ENCODE peak calls at places on chromosomes 5 and 9, in five cellular contexts. One of them, this sample, is unnamed. For H4K20me1, the result is how much of the 10 kb centered on the place peaks cover.

GRCh38 chr9:79694676-79695400 is 123.1 kb downstream of the TLE4 start:
- DNase-seq in hepatocyte: peak
- DNase-seq in PC-3: no peak
- DNase-seq in neural progenitor cell: peak
- DNase-seq in GM23248: peak
- DNase-seq in this sample: no peak

GRCh38 chr5:32504923-32505596 is 60.5 kb upstream of the ZFR start:
- DNase-seq in PC-3: no peak
- DNase-seq in neural progenitor cell: peak
- DNase-seq in GM23248: peak
- DNase-seq in hepatocyte: peak
- DNase-seq in this sample: no peak

GRCh38 chr9:114923918-114924317 is 6.5 kb downstream of the TNFSF8 start:
- DNase-seq in GM23248: no peak
- DNase-seq in hepatocyte: no peak
- DNase-seq in neural progenitor cell: no peak
- DNase-seq in PC-3: no peak
- DNase-seq in this sample: no peak

GRCh38 chr9:16312116-16312515 is 558.4 kb downstream of the BNC2 start:
- DNase-seq in GM23248: no peak
- DNase-seq in hepatocyte: no peak
- DNase-seq in PC-3: no peak
- DNase-seq in neural progenitor cell: no peak
- DNase-seq in this sample: no peak

GRCh38 chr5:94113-94892 is 2.3 kb downstream of the PLEKHG4B start:
- DNase-seq in PC-3: no peak
- DNase-seq in hepatocyte: no peak
- DNase-seq in GM23248: no peak
- DNase-seq in neural progenitor cell: no peak
- DNase-seq in this sample: no peak

GRCh38 chr9:15115702-15116639 is 191.0 kb downstream of the TTC39B start:
- DNase-seq in hepatocyte: no peak
- DNase-seq in PC-3: peak
- DNase-seq in GM23248: no peak
- DNase-seq in neural progenitor cell: peak
- DNase-seq in this sample: no peak

GRCh38 chr9:33032865-33033264 is 7.8 kb downstream of the DNAJA1 start:
- DNase-seq in PC-3: no peak
- DNase-seq in neural progenitor cell: no peak
- DNase-seq in hepatocyte: no peak
- DNase-seq in GM23248: no peak
- DNase-seq in this sample: no peak

GRCh38 chr5:175214152-175214551 is 229.8 kb downstream of the DRD1 start:
- DNase-seq in PC-3: peak
- DNase-seq in GM23248: peak
- DNase-seq in hepatocyte: peak
- DNase-seq in neural progenitor cell: no peak
- DNase-seq in this sample: no peak

GRCh38 chr5:133322743-133323142 is 270.9 kb downstream of the HSPA4 start:
- DNase-seq in PC-3: no peak
- DNase-seq in hepatocyte: no peak
- DNase-seq in neural progenitor cell: no peak
- DNase-seq in GM23248: peak
- DNase-seq in this sample: no peak

GRCh38 chr9:33227013-33227398 is 13.0 kb upstream of the SPINK4 start:
- DNase-seq in GM23248: no peak
- DNase-seq in neural progenitor cell: no peak
- DNase-seq in PC-3: no peak
- DNase-seq in hepatocyte: no peak
- DNase-seq in this sample: peak

GRCh38 chr9:18256574-18256973 is 217.4 kb upstream of the ADAMTSL1 start:
- DNase-seq in GM23248: peak
- DNase-seq in PC-3: no peak
- DNase-seq in hepatocyte: peak
- DNase-seq in neural progenitor cell: no peak
- DNase-seq in this sample: no peak

GRCh38 chr5:63923914-63924313 is 38.3 kb downstream of the HTR1A start:
- DNase-seq in neural progenitor cell: no peak
- DNase-seq in GM23248: no peak
- DNase-seq in hepatocyte: peak
- DNase-seq in PC-3: peak
- DNase-seq in this sample: no peak

GRCh38 chr9:93679536-93680444 is 103.4 kb downstream of the PHF2 start:
- DNase-seq in PC-3: no peak
- DNase-seq in neural progenitor cell: no peak
- DNase-seq in GM23248: no peak
- DNase-seq in hepatocyte: no peak
- DNase-seq in this sample: no peak

GRCh38 chr5:53052499-53052898 is 57.1 kb downstream of the MOCS2 start:
- DNase-seq in neural progenitor cell: no peak
- DNase-seq in GM23248: no peak
- DNase-seq in PC-3: no peak
- DNase-seq in hepatocyte: no peak
- DNase-seq in this sample: no peak

GRCh38 chr5:77140350-77140749 is 53.3 kb upstream of the ZBED3 start:
- DNase-seq in PC-3: no peak
- DNase-seq in hepatocyte: no peak
- DNase-seq in GM23248: no peak
- DNase-seq in neural progenitor cell: peak
- DNase-seq in this sample: no peak

GRCh38 chr9:108119530-108120113 is 630.1 kb upstream of the KLF4 start:
- DNase-seq in PC-3: no peak
- DNase-seq in GM23248: no peak
- DNase-seq in hepatocyte: no peak
- DNase-seq in neural progenitor cell: no peak
- DNase-seq in this sample: no peak

GRCh38 chr9:133727876-133728441 is 10.2 kb downstream of the SARDH start:
- DNase-seq in hepatocyte: no peak
- DNase-seq in PC-3: no peak
- DNase-seq in neural progenitor cell: peak
- DNase-seq in GM23248: no peak
- DNase-seq in this sample: no peak

GRCh38 chr5:134141346-134142050 is 27.0 kb downstream of the TCF7 start:
- DNase-seq in GM23248: peak
- DNase-seq in PC-3: peak
- DNase-seq in hepatocyte: no peak
- DNase-seq in neural progenitor cell: no peak
- DNase-seq in this sample: no peak

GRCh38 chr5:60891667-60892066 is 47.6 kb upstream of the ELOVL7 start:
- DNase-seq in neural progenitor cell: no peak
- DNase-seq in hepatocyte: no peak
- DNase-seq in PC-3: no peak
- DNase-seq in GM23248: no peak
- DNase-seq in this sample: no peak

GRCh38 chr9:30301271-30301963 is 2083.0 kb upstream of the ACO1 start:
- DNase-seq in hepatocyte: peak
- DNase-seq in GM23248: no peak
- DNase-seq in neural progenitor cell: no peak
- DNase-seq in PC-3: no peak
- DNase-seq in this sample: no peak

GRCh38 chr5:132484386-132484715 is 6.2 kb downstream of the IRF1 start:
- DNase-seq in neural progenitor cell: no peak
- DNase-seq in hepatocyte: no peak
- DNase-seq in PC-3: no peak
- DNase-seq in GM23248: no peak
- DNase-seq in this sample: no peak

GRCh38 chr9:125428515-125429467 is 167.2 kb downstream of the GAPVD1 start:
- DNase-seq in neural progenitor cell: no peak
- DNase-seq in hepatocyte: no peak
- DNase-seq in GM23248: no peak
- DNase-seq in PC-3: no peak
- DNase-seq in this sample: no peak

GRCh38 chr9:12604154-12604825 is 88.9 kb upstream of the TYRP1 start:
- DNase-seq in neural progenitor cell: no peak
- DNase-seq in PC-3: peak
- DNase-seq in GM23248: peak
- DNase-seq in hepatocyte: peak
- DNase-seq in this sample: no peak

GRCh38 chr9:129323376-129323998 is 145.4 kb upstream of the IER5L start:
- DNase-seq in hepatocyte: no peak
- DNase-seq in GM23248: peak
- DNase-seq in PC-3: no peak
- DNase-seq in neural progenitor cell: no peak
- DNase-seq in this sample: no peak

GRCh38 chr9:35606138-35606504 is 1.1 kb downstream of the TESK1 start:
- DNase-seq in PC-3: no peak
- DNase-seq in neural progenitor cell: no peak
- DNase-seq in GM23248: no peak
- DNase-seq in hepatocyte: no peak
- DNase-seq in this sample: no peak

GRCh38 chr5:72561407-72561972 is 54.3 kb upstream of the ZNF366 start:
- DNase-seq in hepatocyte: no peak
- DNase-seq in neural progenitor cell: no peak
- DNase-seq in PC-3: peak
- DNase-seq in GM23248: no peak
- DNase-seq in this sample: no peak

GRCh38 chr9:93166699-93167098 is 17.2 kb upstream of the WNK2 start:
- DNase-seq in GM23248: no peak
- DNase-seq in PC-3: no peak
- DNase-seq in hepatocyte: no peak
- DNase-seq in neural progenitor cell: no peak
- DNase-seq in this sample: no peak

GRCh38 chr9:14326264-14326826 is 12.4 kb upstream of the NFIB start:
- DNase-seq in hepatocyte: no peak
- DNase-seq in PC-3: peak
- DNase-seq in neural progenitor cell: no peak
- DNase-seq in GM23248: peak
- DNase-seq in this sample: peak

GRCh38 chr5:61280766-61281427 is 51.2 kb upstream of the ZSWIM6 start:
- DNase-seq in neural progenitor cell: no peak
- DNase-seq in GM23248: no peak
- DNase-seq in hepatocyte: no peak
- DNase-seq in PC-3: peak
- DNase-seq in this sample: no peak

GRCh38 chr9:131419029-131419614 is 25.2 kb downstream of the PRRC2B start:
- DNase-seq in hepatocyte: no peak
- DNase-seq in neural progenitor cell: no peak
- DNase-seq in GM23248: peak
- DNase-seq in PC-3: no peak
- DNase-seq in this sample: no peak

GRCh38 chr9:131421691-131422090 is 27.8 kb downstream of the PRRC2B start:
- DNase-seq in PC-3: no peak
- DNase-seq in neural progenitor cell: no peak
- DNase-seq in hepatocyte: no peak
- DNase-seq in GM23248: no peak
- DNase-seq in this sample: no peak

GRCh38 chr9:131422241-131422792 is 28.4 kb downstream of the PRRC2B start:
- DNase-seq in PC-3: peak
- DNase-seq in neural progenitor cell: no peak
- DNase-seq in GM23248: peak
- DNase-seq in hepatocyte: peak
- DNase-seq in this sample: no peak

GRCh38 chr9:131419716-131420115 is 25.8 kb downstream of the PRRC2B start:
- DNase-seq in PC-3: no peak
- DNase-seq in hepatocyte: no peak
- DNase-seq in neural progenitor cell: no peak
- DNase-seq in GM23248: no peak
- DNase-seq in this sample: no peak

GRCh38 chr9:131420913-131421312 is 27.0 kb downstream of the PRRC2B start:
- DNase-seq in hepatocyte: peak
- DNase-seq in GM23248: peak
- DNase-seq in neural progenitor cell: no peak
- DNase-seq in PC-3: no peak
- DNase-seq in this sample: no peak
- H4K20me1 ChIP-seq in hepatocyte: half or more
- H4K20me1 ChIP-seq in GM23248: half or more
- H4K20me1 ChIP-seq in neural progenitor cell: half or more
- H4K20me1 ChIP-seq in PC-3: half or more
- H4K20me1 ChIP-seq in this sample: under half

DNA sequence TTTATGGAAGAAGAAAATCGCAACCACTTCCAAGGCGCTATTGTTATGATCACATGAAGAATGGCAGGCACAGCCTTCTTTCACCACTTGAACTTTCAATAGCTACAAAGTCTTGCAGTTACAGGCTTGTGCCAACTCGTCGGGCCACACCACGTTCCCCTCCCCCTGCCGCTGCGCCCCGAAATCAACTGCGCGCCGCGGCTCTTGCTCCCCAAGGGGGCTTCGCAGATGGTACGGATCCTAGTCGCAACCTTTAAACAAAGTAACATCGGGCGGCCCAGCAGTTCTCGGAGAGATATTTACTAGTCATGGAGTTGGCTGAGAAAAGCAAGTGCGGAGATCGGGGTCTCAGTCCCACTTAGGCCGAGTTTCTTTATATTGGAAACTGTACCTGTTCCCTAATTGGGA is 1.0 kb upstream of the SEMA6A start:
- DNase-seq in hepatocyte: peak
- DNase-seq in PC-3: no peak
- DNase-seq in GM23248: peak
- DNase-seq in neural progenitor cell: peak
- DNase-seq in this sample: no peak
- H3K4me3 ChIP-seq in hepatocyte: peak
- H3K4me3 ChIP-seq in PC-3: peak
- H3K4me3 ChIP-seq in GM23248: peak
- H3K4me3 ChIP-seq in neural progenitor cell: peak
- H3K4me3 ChIP-seq in this sample: no peak

DNA sequence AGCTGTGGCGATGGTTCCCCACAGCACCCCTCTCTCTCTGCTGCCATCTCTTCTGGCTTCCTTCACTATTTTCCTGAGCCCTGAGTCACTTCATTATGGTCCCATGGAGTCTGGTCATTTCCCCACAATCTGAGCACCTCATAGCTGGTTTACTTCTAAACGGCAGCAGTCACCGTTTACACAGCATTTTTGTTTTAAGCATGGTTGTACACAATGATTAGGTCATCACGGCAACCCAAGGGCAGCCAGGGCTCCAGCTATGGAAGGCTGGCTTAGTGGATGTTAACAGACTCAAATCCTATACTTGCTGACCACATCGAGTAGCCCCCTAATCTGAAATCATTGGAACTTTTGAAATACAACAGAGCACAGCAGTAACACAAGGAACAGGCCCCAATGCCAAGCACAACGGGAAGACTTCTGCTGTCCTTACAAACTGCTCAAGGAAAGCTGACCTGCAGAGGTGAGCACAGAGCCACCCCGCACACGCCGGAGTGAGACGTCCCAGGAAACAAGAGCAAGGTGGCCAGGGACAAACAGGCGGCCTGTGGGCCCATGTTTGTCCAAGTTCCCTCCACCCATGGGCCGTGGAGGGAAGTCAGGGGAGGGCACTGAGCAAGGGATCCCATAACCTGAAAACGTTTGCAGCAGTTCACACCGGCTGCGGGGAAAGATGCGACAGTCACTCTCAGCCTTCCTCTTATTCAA is 22.9 kb downstream of the CAMSAP1 start:
- DNase-seq in hepatocyte: peak
- DNase-seq in GM23248: peak
- DNase-seq in PC-3: peak
- DNase-seq in neural progenitor cell: no peak
- DNase-seq in this sample: no peak
- H4K20me1 ChIP-seq in hepatocyte: half or more
- H4K20me1 ChIP-seq in GM23248: under half
- H4K20me1 ChIP-seq in PC-3: under half
- H4K20me1 ChIP-seq in neural progenitor cell: half or more
- H4K20me1 ChIP-seq in this sample: under half

DNA sequence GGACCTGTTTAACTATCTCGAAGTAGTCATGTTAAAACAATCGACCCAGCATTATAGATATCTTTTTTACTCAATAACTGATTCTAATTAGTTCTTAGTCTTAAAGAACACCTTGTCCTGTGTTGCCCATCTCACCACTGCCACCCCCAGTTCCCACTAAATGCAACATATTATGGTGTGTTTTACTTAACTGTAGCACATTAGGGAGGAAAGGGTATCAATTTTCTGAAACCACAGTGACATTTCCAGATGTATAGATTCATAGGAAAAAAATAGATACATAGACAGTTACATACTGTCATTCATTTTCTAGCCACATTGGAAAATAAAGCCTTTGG is 221.1 kb downstream of the MEF2C start:
- DNase-seq in neural progenitor cell: no peak
- DNase-seq in hepatocyte: no peak
- DNase-seq in PC-3: no peak
- DNase-seq in GM23248: no peak
- DNase-seq in this sample: no peak
- H3K4me3 ChIP-seq in neural progenitor cell: peak
- H3K4me3 ChIP-seq in hepatocyte: no peak
- H3K4me3 ChIP-seq in PC-3: peak
- H3K4me3 ChIP-seq in GM23248: no peak
- H3K4me3 ChIP-seq in this sample: no peak

This sample was measured in OCI-LY7.